ENCODE peak calls at places on chromosomes 7 and 10, in nine cellular contexts. C, R, K, B, L, Y, Z, T and O are unnamed samples.
A peak's percentile ranks its signal among the peaks of the same experiment; 100 is the strongest.

GRCh38 chr10:112834661-112835060 is 115.4 kb upstream of the TCF7L2 start:
- DNase-seq in R (no peak), Y (no peak), Z (no peak), C (no peak), T (no peak), B (no peak), K (no peak), L (no peak), O (no peak)

GRCh38 chr7:55092186-55092976 is 73.6 kb downstream of the EGFR start:
- DNase-seq in R (no peak), T (no peak), Y (no peak), Z (peak; percentile 69), K (no peak), B (no peak), C (no peak), L (no peak), O (no peak)

GRCh38 chr10:46298346-46299266 is 11.8 kb downstream of the ANTXRL start:
- DNase-seq in B (no peak), K (no peak), C (no peak), T (no peak), L (no peak), R (no peak), Y (no peak), Z (no peak), O (no peak)

GRCh38 chr10:490891-491571 is 198.4 kb downstream of the DIP2C start:
- DNase-seq in C (peak; percentile 19), T (peak; percentile 47), B (no peak), Z (peak; percentile 86), K (no peak), L (no peak), R (peak; percentile 62), Y (no peak), O (no peak)

GRCh38 chr10:7756360-7756992 is 31.3 kb downstream of the KIN start:
- DNase-seq in Z (no peak), K (no peak), T (peak; percentile 59), L (no peak), R (no peak), B (peak; percentile 34), Y (no peak), C (peak; percentile 39), O (no peak)

GRCh38 chr10:119541459-119542356 is 811 bp downstream of the RGS10 start:
- DNase-seq in B (peak; percentile 30), L (no peak), T (peak; percentile 7), R (peak; percentile 25), K (no peak), C (no peak), Z (peak; percentile 61), Y (no peak), O (no peak)

GRCh38 chr10:119355930-119356329 is 148.6 kb downstream of the GRK5 start:
- DNase-seq in T (peak; percentile 31), Y (no peak), C (no peak), R (no peak), B (no peak), K (no peak), Z (no peak), L (no peak), O (no peak)

GRCh38 chr10:122461729-122462532 is 578 bp downstream of the HTRA1 start:
- DNase-seq in K (no peak), L (no peak), R (peak; percentile 34), T (peak; percentile 32), B (peak; percentile 46), Y (no peak), C (peak; percentile 58), Z (peak; percentile 62), O (no peak)

GRCh38 chr10:19915816-19916215 is 99.6 kb downstream of the PLXDC2 start:
- DNase-seq in R (no peak), L (no peak), C (no peak), Z (no peak), Y (no peak), B (no peak), K (no peak), T (no peak), O (no peak)

GRCh38 chr10:19629559-19629958 is 186.7 kb upstream of the PLXDC2 start:
- DNase-seq in K (no peak), R (peak; percentile 73), T (peak; percentile 93), Y (peak; percentile 31), B (peak; percentile 27), L (no peak), C (no peak), Z (peak; percentile 75), O (no peak)

GRCh38 chr10:1133495-1134045 is 77.4 kb downstream of the WDR37 start:
- DNase-seq in T (no peak), Z (no peak), B (no peak), C (no peak), K (no peak), L (no peak), R (no peak), Y (no peak), O (no peak)

GRCh38 chr7:115299379-115300038 is 377.6 kb downstream of the MDFIC start:
- DNase-seq in Z (no peak), C (no peak), T (no peak), K (no peak), R (no peak), Y (no peak), B (no peak), L (no peak), O (no peak)

GRCh38 chr10:72906446-72906845 is 12.9 kb downstream of the OIT3 start:
- DNase-seq in Y (no peak), Z (no peak), B (no peak), K (no peak), C (peak; percentile 65), R (no peak), L (no peak), T (peak; percentile 21), O (no peak)

GRCh38 chr7:34928052-34928451 is 109.2 kb downstream of the DPY19L1 start:
- DNase-seq in K (no peak), L (no peak), Y (no peak), R (no peak), T (peak; percentile 49), B (peak; percentile 39), Z (peak; percentile 54), C (peak; percentile 64), O (no peak)

GRCh38 chr10:72736881-72737280 is 44.9 kb downstream of the MCU start:
- DNase-seq in C (no peak), K (no peak), R (no peak), L (no peak), Y (no peak), T (no peak), Z (no peak), B (no peak), O (no peak)

GRCh38 chr7:140062118-140062527 is 628 bp downstream of the PARP12 start:
- DNase-seq in B (no peak), Y (no peak), T (no peak), R (no peak), C (peak; percentile 23), L (no peak), Z (no peak), K (no peak), O (no peak)

GRCh38 chr7:133771778-133772421 is 355.2 kb upstream of the LRGUK start:
- DNase-seq in C (peak; percentile 67), B (no peak), K (no peak), T (no peak), Z (no peak), L (no peak), Y (no peak), R (no peak), O (no peak)

GRCh38 chr7:130305677-130306076 is 12.7 kb downstream of the CPA4 start:
- DNase-seq in Z (no peak), R (no peak), K (no peak), Y (no peak), L (no peak), T (no peak), B (no peak), C (no peak), O (no peak)

GRCh38 chr7:16599860-16600259 is 45.7 kb downstream of the ANKMY2 start:
- DNase-seq in Y (no peak), K (no peak), C (peak; percentile 47), R (no peak), L (no peak), T (no peak), Z (no peak), B (no peak), O (no peak)

GRCh38 chr10:34213805-34214197 is 601.3 kb downstream of the PARD3 start:
- DNase-seq in L (no peak), T (no peak), Z (no peak), R (no peak), B (no peak), C (no peak), Y (no peak), K (no peak), O (no peak)

GRCh38 chr10:13649844-13650520 is 63.2 kb downstream of the PRPF18 start:
- DNase-seq in Y (no peak), T (no peak), L (no peak), Z (no peak), C (no peak), K (no peak), B (no peak), R (no peak), O (no peak)
- TF ChIP-seq CTCF in Y (no peak), T (no peak), L (no peak), Z (no peak), C (no peak), K (no peak), B (no peak), R (no peak), O (no peak)

DNA sequence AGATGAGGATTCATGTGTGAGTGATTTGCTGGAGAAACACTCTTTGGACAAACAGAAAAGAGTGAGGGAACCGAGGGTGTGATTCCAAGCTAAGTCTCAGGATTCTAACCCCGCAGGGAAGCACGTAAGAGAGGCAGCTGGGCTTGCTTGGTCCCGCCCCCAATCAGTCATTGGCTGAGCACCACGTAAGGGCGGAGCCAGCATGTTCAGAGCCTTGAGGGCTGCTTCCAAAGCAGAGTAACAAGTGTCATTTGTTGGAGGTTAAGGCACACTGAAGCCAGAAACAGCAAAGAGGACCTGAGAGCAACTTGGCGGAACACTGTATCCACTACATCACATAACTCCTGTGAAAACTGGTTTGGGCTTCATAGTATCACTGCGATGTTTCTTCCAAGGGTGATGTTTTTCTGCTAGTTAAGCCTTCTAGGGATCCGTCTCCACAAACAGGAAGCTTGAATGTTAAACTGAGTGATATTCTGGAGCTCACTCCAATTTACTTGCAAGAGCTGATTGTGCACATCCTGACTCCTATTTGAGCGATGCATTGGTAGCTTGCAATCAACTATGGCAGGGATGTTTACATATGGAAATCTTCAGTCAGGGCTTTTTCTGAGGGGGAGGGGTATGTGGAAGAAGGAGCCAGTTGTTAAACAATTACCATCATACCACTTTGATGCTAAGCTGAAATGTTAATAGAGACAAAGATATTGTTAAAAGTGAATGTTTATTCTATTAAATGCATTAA is 43.3 kb upstream of the NXPH1 start:
- DNase-seq in R (peak; percentile 31), K (no peak), Y (no peak), T (no peak), C (peak; percentile 7), L (no peak), Z (peak; percentile 47), B (no peak), O (no peak)
- H3K4me3 ChIP-seq in R (no peak overlapping the region), K (no peak overlapping the region), Y (no peak overlapping the region), T (no peak overlapping the region), C (no peak overlapping the region), L (no peak overlapping the region), Z (no peak overlapping the region), B (no peak overlapping the region), O (no peak overlapping the region)

GRCh38 chr10:80457554-80458262 is 3.6 kb downstream of the TSPAN14 start:
- DNase-seq in Y (no peak), C (peak; percentile 48), B (no peak), R (no peak), K (no peak), Z (no peak), T (no peak), L (no peak), O (no peak)
- TF ChIP-seq CTCF in Y (no peak), C (peak; percentile 41), B (no peak), R (no peak), K (peak; percentile 12), Z (no peak), T (no peak), L (peak; percentile 6), O (peak; percentile 18)

GRCh38 chr7:112986256-112987031 is 100.2 kb downstream of the GPR85 start:
- DNase-seq in R (no peak), L (no peak), B (no peak), Y (no peak), T (peak; percentile 60), C (peak; percentile 38), Z (no peak), K (no peak), O (no peak)
- H3K4me3 ChIP-seq in R (no peak overlapping the region), L (no peak overlapping the region), B (no peak overlapping the region), Y (no peak overlapping the region), T (no peak overlapping the region), C (no peak overlapping the region), Z (no peak overlapping the region), K (no peak overlapping the region), O (no peak overlapping the region)